ENCODE peak calls at places on chromosomes 4 and X, in nine cellular contexts. One of them, this sample, is unnamed.

GRCh38 chr4:183832776-183833450 is 72.2 kb upstream of the STOX2 start:
- DNase-seq in Peyer's patch: no peak
- DNase-seq in AG04450: no peak
- DNase-seq in A549: no peak
- DNase-seq in WERI-Rb-1: no peak
- DNase-seq in brain microvascular endothelial cell: no peak
- DNase-seq in tibial artery: no peak
- DNase-seq in lower leg skin: no peak
- DNase-seq in fibroblast of lung: no peak
- DNase-seq in this sample: no peak

GRCh38 chrX:149527705-149528104 is 13.1 kb upstream of the EOLA1 start:
- DNase-seq in brain microvascular endothelial cell: peak
- DNase-seq in A549: peak
- DNase-seq in fibroblast of lung: no peak
- DNase-seq in WERI-Rb-1: no peak
- DNase-seq in Peyer's patch: no peak
- DNase-seq in lower leg skin: no peak
- DNase-seq in tibial artery: no peak
- DNase-seq in AG04450: no peak
- DNase-seq in this sample: peak

GRCh38 chrX:23840674-23841073 is 57.7 kb downstream of the SAT1 start:
- DNase-seq in A549: no peak
- DNase-seq in fibroblast of lung: no peak
- DNase-seq in Peyer's patch: no peak
- DNase-seq in tibial artery: no peak
- DNase-seq in brain microvascular endothelial cell: no peak
- DNase-seq in lower leg skin: no peak
- DNase-seq in WERI-Rb-1: no peak
- DNase-seq in AG04450: no peak
- DNase-seq in this sample: peak

GRCh38 chr4:103449285-103449684 is 251.1 kb upstream of the CENPE start:
- DNase-seq in WERI-Rb-1: no peak
- DNase-seq in fibroblast of lung: no peak
- DNase-seq in A549: no peak
- DNase-seq in Peyer's patch: no peak
- DNase-seq in tibial artery: no peak
- DNase-seq in brain microvascular endothelial cell: no peak
- DNase-seq in lower leg skin: no peak
- DNase-seq in AG04450: no peak
- DNase-seq in this sample: no peak

GRCh38 chrX:45849261-45849660 is 648.6 kb upstream of the DIPK2B start:
- DNase-seq in A549: peak
- DNase-seq in lower leg skin: no peak
- DNase-seq in Peyer's patch: no peak
- DNase-seq in tibial artery: no peak
- DNase-seq in WERI-Rb-1: no peak
- DNase-seq in fibroblast of lung: peak
- DNase-seq in brain microvascular endothelial cell: peak
- DNase-seq in AG04450: peak
- DNase-seq in this sample: peak

GRCh38 chr4:17647927-17648326 is 33.5 kb downstream of the MED28 start:
- DNase-seq in A549: no peak
- DNase-seq in lower leg skin: no peak
- DNase-seq in WERI-Rb-1: no peak
- DNase-seq in fibroblast of lung: no peak
- DNase-seq in Peyer's patch: no peak
- DNase-seq in brain microvascular endothelial cell: no peak
- DNase-seq in AG04450: no peak
- DNase-seq in tibial artery: no peak
- DNase-seq in this sample: no peak

GRCh38 chr4:82704156-82704555 is 94.4 kb downstream of the SCD5 start:
- DNase-seq in A549: no peak
- DNase-seq in Peyer's patch: no peak
- DNase-seq in WERI-Rb-1: no peak
- DNase-seq in brain microvascular endothelial cell: no peak
- DNase-seq in tibial artery: no peak
- DNase-seq in lower leg skin: no peak
- DNase-seq in fibroblast of lung: no peak
- DNase-seq in AG04450: no peak
- DNase-seq in this sample: no peak

GRCh38 chr4:176436500-176436973 is 116.8 kb downstream of the SPCS3 start:
- DNase-seq in WERI-Rb-1: no peak
- DNase-seq in brain microvascular endothelial cell: peak
- DNase-seq in fibroblast of lung: peak
- DNase-seq in A549: peak
- DNase-seq in Peyer's patch: no peak
- DNase-seq in lower leg skin: no peak
- DNase-seq in AG04450: peak
- DNase-seq in tibial artery: no peak
- DNase-seq in this sample: no peak

GRCh38 chr4:109754093-109754857 is 24.4 kb upstream of the PLA2G12A start:
- DNase-seq in Peyer's patch: no peak
- DNase-seq in WERI-Rb-1: no peak
- DNase-seq in tibial artery: no peak
- DNase-seq in AG04450: no peak
- DNase-seq in A549: no peak
- DNase-seq in brain microvascular endothelial cell: no peak
- DNase-seq in fibroblast of lung: no peak
- DNase-seq in lower leg skin: no peak
- DNase-seq in this sample: no peak

DNA sequence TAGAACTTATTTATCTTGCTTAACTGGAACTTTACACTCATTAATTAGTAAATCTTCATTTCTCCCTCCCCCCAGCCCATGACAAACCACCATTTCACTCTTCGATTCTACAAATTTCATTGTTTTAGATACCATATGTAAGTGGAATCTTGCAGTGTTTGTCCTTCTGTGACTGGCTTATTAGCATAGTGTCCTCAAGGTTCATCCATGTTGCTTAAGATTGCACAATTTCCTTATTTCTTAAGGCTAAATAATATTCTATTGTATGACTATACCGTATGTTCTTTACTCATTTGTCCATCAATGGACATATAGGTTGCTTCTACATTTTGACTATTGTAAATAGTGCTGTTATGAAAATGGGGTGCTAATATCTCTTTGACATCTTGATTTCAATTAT is 24.5 kb upstream of the RNF212 start:
- DNase-seq in brain microvascular endothelial cell: no peak
- DNase-seq in tibial artery: no peak
- DNase-seq in lower leg skin: no peak
- DNase-seq in fibroblast of lung: peak
- DNase-seq in AG04450: no peak
- DNase-seq in WERI-Rb-1: no peak
- DNase-seq in Peyer's patch: no peak
- DNase-seq in A549: no peak
- DNase-seq in this sample: no peak
- H3K4me3 ChIP-seq in brain microvascular endothelial cell: no peak
- H3K4me3 ChIP-seq in tibial artery: no peak
- H3K4me3 ChIP-seq in lower leg skin: no peak
- H3K4me3 ChIP-seq in fibroblast of lung: no peak
- H3K4me3 ChIP-seq in AG04450: no peak
- H3K4me3 ChIP-seq in WERI-Rb-1: no peak
- H3K4me3 ChIP-seq in Peyer's patch: peak
- H3K4me3 ChIP-seq in A549: no peak
- H3K4me3 ChIP-seq in this sample: no peak

GRCh38 chr4:26345541-26345940 is 24.7 kb downstream of the RBPJ start:
- DNase-seq in brain microvascular endothelial cell: no peak
- DNase-seq in tibial artery: no peak
- DNase-seq in AG04450: no peak
- DNase-seq in A549: no peak
- DNase-seq in Peyer's patch: no peak
- DNase-seq in WERI-Rb-1: no peak
- DNase-seq in fibroblast of lung: no peak
- DNase-seq in lower leg skin: no peak
- DNase-seq in this sample: no peak
- H3K4me3 ChIP-seq in brain microvascular endothelial cell: no peak
- H3K4me3 ChIP-seq in tibial artery: no peak
- H3K4me3 ChIP-seq in AG04450: no peak
- H3K4me3 ChIP-seq in A549: no peak
- H3K4me3 ChIP-seq in Peyer's patch: no peak
- H3K4me3 ChIP-seq in WERI-Rb-1: no peak
- H3K4me3 ChIP-seq in fibroblast of lung: no peak
- H3K4me3 ChIP-seq in lower leg skin: no peak
- H3K4me3 ChIP-seq in this sample: no peak

GRCh38 chr4:118035309-118035708 is 1.0 kb downstream of the NDST3 start:
- DNase-seq in A549: no peak
- DNase-seq in Peyer's patch: no peak
- DNase-seq in lower leg skin: no peak
- DNase-seq in brain microvascular endothelial cell: no peak
- DNase-seq in WERI-Rb-1: no peak
- DNase-seq in tibial artery: no peak
- DNase-seq in AG04450: no peak
- DNase-seq in fibroblast of lung: no peak
- DNase-seq in this sample: no peak

GRCh38 chr4:118032691-118033090 is 1.6 kb upstream of the NDST3 start:
- DNase-seq in Peyer's patch: no peak
- DNase-seq in WERI-Rb-1: no peak
- DNase-seq in A549: no peak
- DNase-seq in fibroblast of lung: peak
- DNase-seq in AG04450: no peak
- DNase-seq in brain microvascular endothelial cell: no peak
- DNase-seq in lower leg skin: no peak
- DNase-seq in tibial artery: no peak
- DNase-seq in this sample: no peak

GRCh38 chr4:118036336-118036735 is 2.0 kb downstream of the NDST3 start:
- DNase-seq in Peyer's patch: no peak
- DNase-seq in WERI-Rb-1: no peak
- DNase-seq in AG04450: no peak
- DNase-seq in A549: no peak
- DNase-seq in lower leg skin: no peak
- DNase-seq in fibroblast of lung: no peak
- DNase-seq in tibial artery: no peak
- DNase-seq in brain microvascular endothelial cell: no peak
- DNase-seq in this sample: no peak

GRCh38 chr4:118033148-118034060 is 882 bp upstream of the NDST3 start:
- DNase-seq in tibial artery: no peak
- DNase-seq in brain microvascular endothelial cell: no peak
- DNase-seq in A549: peak
- DNase-seq in WERI-Rb-1: peak
- DNase-seq in AG04450: no peak
- DNase-seq in Peyer's patch: no peak
- DNase-seq in fibroblast of lung: peak
- DNase-seq in lower leg skin: no peak
- DNase-seq in this sample: peak

DNA sequence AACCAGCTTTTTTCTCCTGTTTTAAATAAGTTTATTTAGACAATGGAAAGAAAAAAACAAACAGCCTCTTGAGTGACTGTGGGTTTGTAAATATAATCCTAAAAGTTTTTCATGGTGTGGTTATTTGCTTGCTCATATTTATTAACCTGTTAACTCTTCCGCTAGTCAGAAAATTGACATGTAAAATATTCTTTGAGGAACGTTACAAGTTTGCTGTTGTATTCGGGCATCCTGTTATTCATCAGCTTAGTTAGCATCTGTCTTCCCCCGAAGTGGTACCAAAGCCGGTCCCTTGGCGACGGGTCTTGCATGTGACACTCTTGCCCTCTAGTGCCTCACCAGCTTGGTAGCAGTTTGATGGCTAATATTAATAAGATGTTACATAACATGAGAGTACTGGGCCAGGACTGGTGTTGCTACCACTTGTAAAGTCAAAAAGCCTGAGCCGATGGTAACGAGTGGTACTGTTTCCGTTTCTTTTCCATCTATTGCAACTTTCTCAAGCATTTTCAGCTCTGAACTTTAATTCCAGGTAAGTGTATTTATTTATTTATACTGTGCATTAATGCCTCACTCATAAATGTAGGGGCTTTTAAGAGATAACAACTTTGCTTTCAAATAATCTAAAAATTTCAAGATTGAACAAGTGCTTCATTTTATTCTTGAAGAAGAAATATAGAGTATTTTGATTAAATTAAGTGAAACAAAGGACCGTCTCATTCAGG is at the start of gene NDST3:
- DNase-seq in brain microvascular endothelial cell: peak
- DNase-seq in tibial artery: peak
- DNase-seq in fibroblast of lung: peak
- DNase-seq in WERI-Rb-1: peak
- DNase-seq in Peyer's patch: no peak
- DNase-seq in lower leg skin: no peak
- DNase-seq in A549: peak
- DNase-seq in AG04450: no peak
- DNase-seq in this sample: peak
- H3K4me3 ChIP-seq in brain microvascular endothelial cell: peak
- H3K4me3 ChIP-seq in tibial artery: peak
- H3K4me3 ChIP-seq in fibroblast of lung: peak
- H3K4me3 ChIP-seq in WERI-Rb-1: peak
- H3K4me3 ChIP-seq in Peyer's patch: peak
- H3K4me3 ChIP-seq in lower leg skin: no peak
- H3K4me3 ChIP-seq in A549: peak
- H3K4me3 ChIP-seq in AG04450: peak
- H3K4me3 ChIP-seq in this sample: peak

DNA sequence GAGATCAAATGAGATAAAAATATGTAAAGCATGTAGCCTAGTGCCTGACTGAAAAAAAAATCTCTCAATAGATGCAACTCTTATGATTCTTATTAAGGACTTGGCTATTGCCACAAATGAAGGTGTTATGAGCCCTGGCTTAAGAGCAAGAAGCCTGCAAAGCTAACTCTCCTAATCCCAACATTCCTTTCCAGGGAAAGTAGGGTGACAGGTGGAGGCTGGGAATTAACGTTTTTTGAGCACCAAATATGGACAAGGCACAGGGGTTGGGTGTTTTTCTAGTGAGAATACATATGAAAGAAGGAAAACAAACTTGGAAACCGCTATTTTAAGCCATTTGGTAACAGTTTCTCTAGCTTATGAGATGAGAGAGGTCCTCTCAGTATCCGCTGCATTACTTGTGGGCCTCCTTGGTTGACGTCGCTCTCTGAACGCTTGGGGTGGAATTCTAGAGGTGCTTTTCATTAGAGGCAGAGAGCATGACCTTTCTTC is 2.4 kb downstream of the RHOH start:
- DNase-seq in tibial artery: no peak
- DNase-seq in Peyer's patch: peak
- DNase-seq in lower leg skin: no peak
- DNase-seq in AG04450: no peak
- DNase-seq in brain microvascular endothelial cell: no peak
- DNase-seq in fibroblast of lung: no peak
- DNase-seq in A549: no peak
- DNase-seq in WERI-Rb-1: no peak
- DNase-seq in this sample: peak
- H3K4me3 ChIP-seq in tibial artery: no peak
- H3K4me3 ChIP-seq in Peyer's patch: peak
- H3K4me3 ChIP-seq in lower leg skin: no peak
- H3K4me3 ChIP-seq in AG04450: no peak
- H3K4me3 ChIP-seq in brain microvascular endothelial cell: no peak
- H3K4me3 ChIP-seq in fibroblast of lung: no peak
- H3K4me3 ChIP-seq in A549: no peak
- H3K4me3 ChIP-seq in WERI-Rb-1: no peak
- H3K4me3 ChIP-seq in this sample: no peak

DNA sequence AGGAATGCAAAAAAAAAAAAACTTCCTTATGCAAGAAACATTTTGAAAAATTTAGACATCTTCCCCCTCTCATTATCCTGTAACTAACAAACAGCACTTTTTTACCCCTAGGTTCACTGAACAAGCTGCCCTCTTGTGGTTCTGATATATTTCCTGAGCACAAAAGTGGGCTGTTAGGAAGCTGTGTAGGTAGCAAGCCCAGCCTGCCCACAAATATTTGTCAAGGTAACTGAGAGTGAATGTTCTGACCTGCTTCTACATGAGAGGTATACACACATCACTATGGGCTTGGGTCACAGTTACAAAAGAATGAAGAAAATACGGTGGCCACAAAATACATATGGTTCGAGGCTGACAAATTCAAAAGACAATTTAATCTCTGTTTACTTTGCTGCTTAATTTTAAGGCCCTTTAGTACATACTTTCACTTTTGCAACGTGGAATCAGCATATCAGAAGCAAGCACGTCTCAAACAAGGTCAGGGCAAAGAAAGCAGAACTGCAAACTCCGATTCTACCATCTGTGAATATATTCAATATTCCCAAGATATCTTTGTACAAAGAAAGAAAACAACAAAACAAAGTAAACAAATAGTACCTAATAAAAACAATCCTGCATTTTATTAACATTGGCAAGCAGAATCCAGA is 78.6 kb downstream of the RBM47 start:
- DNase-seq in Peyer's patch: peak
- DNase-seq in brain microvascular endothelial cell: peak
- DNase-seq in lower leg skin: no peak
- DNase-seq in AG04450: no peak
- DNase-seq in fibroblast of lung: peak
- DNase-seq in tibial artery: no peak
- DNase-seq in A549: peak
- DNase-seq in WERI-Rb-1: peak
- DNase-seq in this sample: peak
- H3K4me3 ChIP-seq in Peyer's patch: peak
- H3K4me3 ChIP-seq in brain microvascular endothelial cell: no peak
- H3K4me3 ChIP-seq in lower leg skin: no peak
- H3K4me3 ChIP-seq in AG04450: peak
- H3K4me3 ChIP-seq in fibroblast of lung: peak
- H3K4me3 ChIP-seq in tibial artery: peak
- H3K4me3 ChIP-seq in A549: peak
- H3K4me3 ChIP-seq in WERI-Rb-1: no peak
- H3K4me3 ChIP-seq in this sample: no peak

This sample was measured in HAP-1.